ENCODE peak calls at places on chromosomes 3 and 15, in nine cellular contexts. L is GM04504; Y is right atrium auricular region; I is AG04449; E is HEK293T; A is foreskin keratinocyte; J is activated naive CD4-positive, alpha-beta T cell; Q is effector CD8-positive, alpha-beta T cell; W is NCI-H345. H is an unnamed sample.
A peak's percentile ranks its signal among the peaks of the same experiment; 100 is the strongest.

GRCh38 chr15:39417351-39417750 is 163.5 kb upstream of the THBS1 start:
- DNase-seq in L (no peak), Y (no peak), I (no peak), E (no peak), A (no peak), J (no peak), Q (no peak), W (no peak), H (no peak)

GRCh38 chr3:10432931-10433330 is 72.5 kb downstream of the ATP2B2 start:
- DNase-seq in L (no peak), Y (no peak), I (no peak), E (no peak), A (no peak), J (no peak), Q (no peak), W (no peak), H (no peak)

GRCh38 chr3:54999159-54999558 is 71.3 kb upstream of the LRTM1 start:
- DNase-seq in L (peak; percentile 80), Y (no peak), I (peak; percentile 78), E (peak; percentile 53), A (peak; percentile 54), J (no peak), Q (no peak), W (no peak), H (peak; percentile 45)

GRCh38 chr3:64098686-64099085 is 75.4 kb upstream of the PSMD6 start:
- DNase-seq in L (no peak), Y (no peak), I (no peak), E (no peak), A (no peak), J (no peak), Q (no peak), W (no peak), H (no peak)

GRCh38 chr3:134754768-134755559 is 40.1 kb upstream of the EPHB1 start:
- DNase-seq in L (peak; percentile 29), Y (no peak), I (no peak), E (peak; percentile 74), A (no peak), J (no peak), Q (no peak), W (no peak), H (peak; percentile 22)

GRCh38 chr15:77032052-77032646 is 37.2 kb downstream of the PSTPIP1 start:
- DNase-seq in L (no peak), Y (no peak), I (no peak), E (no peak), A (no peak), J (no peak), Q (no peak), W (no peak), H (no peak)

GRCh38 chr3:72798552-72799195 is 49.6 kb downstream of the SHQ1 start:
- DNase-seq in L (no peak), Y (no peak), I (no peak), E (no peak), A (no peak), J (no peak), Q (no peak), W (no peak), H (no peak)

GRCh38 chr15:37771462-37771861 is 163.0 kb upstream of the TMCO5A start:
- DNase-seq in L (peak; percentile 11), Y (no peak), I (no peak), E (no peak), A (no peak), J (no peak), Q (no peak), W (no peak), H (no peak)